ENCODE peak calls at places on chromosomes 1 and 21, in five cellular contexts. I is RWPE1, A is upper lobe of right lung, O is lower lobe of right lung, E is upper lobe of left lung. W is an unnamed sample.

GRCh38 chr1:203171341-203172183 is 4.1 kb downstream of the MYBPH start:
- DNase-seq in A (peak; percentile 53), O (no peak), I (no peak), E (no peak), W (no peak)

GRCh38 chr1:21123287-21123961 is 53.3 kb downstream of the EIF4G3 start:
- DNase-seq in I (no peak), O (no peak), A (no peak), E (no peak), W (no peak)

GRCh38 chr1:119038363-119038762 is 50.2 kb upstream of the TBX15 start:
- DNase-seq in A (no peak), E (no peak), I (no peak), O (no peak), W (no peak)

GRCh38 chr1:93908394-93909145 is 660 bp downstream of the GCLM start:
- DNase-seq in E (peak; percentile 51), O (peak; percentile 77), A (peak; percentile 81), I (peak; percentile 28), W (peak; percentile 22)

GRCh38 chr1:85936470-85936869 is 220.1 kb downstream of the COL24A1 start:
- DNase-seq in O (no peak), A (no peak), E (no peak), I (no peak), W (no peak)

GRCh38 chr1:22074803-22075202 is 22.3 kb downstream of the CDC42 start:
- DNase-seq in E (no peak), A (no peak), O (no peak), I (no peak), W (no peak)

GRCh38 chr1:94067196-94067595 is 53.8 kb downstream of the ABCA4 start:
- DNase-seq in I (no peak), O (no peak), E (no peak), A (no peak), W (no peak)

GRCh38 chr1:42822833-42823392 is 5.7 kb upstream of the SVBP start:
- DNase-seq in A (no peak), O (no peak), I (no peak), E (no peak), W (no peak)

GRCh38 chr1:22418352-22418751 is 33.3 kb upstream of the ZBTB40 start:
- DNase-seq in E (no peak), A (no peak), O (no peak), I (no peak), W (no peak)

GRCh38 chr1:1250828-1251284 is 4.3 kb upstream of the C1QTNF12 start:
- DNase-seq in I (peak; percentile 77), O (no peak), A (no peak), E (no peak), W (no peak)

GRCh38 chr1:28577052-28577678 is 14.9 kb upstream of the RAB42 start:
- DNase-seq in A (no peak), E (no peak), O (no peak), I (peak; percentile 20), W (no peak)

GRCh38 chr1:106962591-106962990 is 93.9 kb upstream of the PRMT6 start:
- DNase-seq in O (no peak), E (no peak), A (no peak), I (no peak), W (no peak)

GRCh38 chr1:15703562-15703961 is 19.4 kb downstream of the PLEKHM2 start:
- DNase-seq in E (peak; percentile 81), O (peak; percentile 61), A (peak; percentile 80), I (peak; percentile 80), W (no peak)

GRCh38 chr1:24635195-24635843 is 7.8 kb upstream of the SRRM1 start:
- DNase-seq in E (no peak), I (peak; percentile 62), O (no peak), A (no peak), W (no peak)

GRCh38 chr1:185170291-185170848 is 13.4 kb downstream of the SWT1 start:
- DNase-seq in O (no peak), E (no peak), A (no peak), I (peak; percentile 42), W (peak; percentile 49)

GRCh38 chr1:35577071-35577998 is 4.2 kb downstream of the TFAP2E start:
- DNase-seq in E (peak; percentile 72), A (peak; percentile 79), I (no peak), O (peak; percentile 76), W (peak; percentile 43)

GRCh38 chr1:4954392-4954791 is 300.0 kb downstream of the AJAP1 start:
- DNase-seq in A (no peak), I (no peak), O (no peak), E (no peak), W (no peak)

GRCh38 chr1:223771814-223772770 is 59.8 kb downstream of the CAPN2 start:
- DNase-seq in E (peak; percentile 80), A (no peak), O (peak; percentile 67), I (peak; percentile 76), W (peak; percentile 61)

GRCh38 chr1:169060906-169061683 is 45.4 kb upstream of the ATP1B1 start:
- DNase-seq in O (peak; percentile 55), A (no peak), I (no peak), E (peak; percentile 44), W (no peak)

GRCh38 chr1:183804916-183805734 is at the start of gene RGL1:
- DNase-seq in I (peak; percentile 32), E (peak; percentile 87), O (peak; percentile 84), A (peak; percentile 88), W (peak; percentile 70)

GRCh38 chr1:223803211-223803610 is 42.5 kb downstream of the TP53BP2 start:
- DNase-seq in I (no peak), A (no peak), E (no peak), O (no peak), W (no peak)

GRCh38 chr1:5477716-5478115 is 514.5 kb downstream of the NPHP4 start:
- DNase-seq in O (no peak), A (no peak), E (no peak), I (no peak), W (no peak)

GRCh38 chr21:39681845-39682244 is 63.1 kb upstream of the IGSF5 start:
- DNase-seq in O (no peak), I (no peak), A (no peak), E (no peak), W (no peak)

GRCh38 chr21:34582506-34583150 is 32.3 kb downstream of the RCAN1 start:
- DNase-seq in A (no peak), O (no peak), I (peak; percentile 35), E (no peak), W (peak; percentile 16)

GRCh38 chr1:26225033-26225831 is 8.8 kb upstream of the CEP85 start:
- DNase-seq in A (peak; percentile 88), E (peak; percentile 84), O (peak; percentile 78), I (no peak), W (peak; percentile 70)

GRCh38 chr1:185263292-185263691 is 53.8 kb downstream of the IVNS1ABP start:
- DNase-seq in E (no peak), A (no peak), I (no peak), O (no peak), W (no peak)

GRCh38 chr1:43121251-43121650 is 50.8 kb downstream of the EBNA1BP2 start:
- DNase-seq in O (no peak), I (peak; percentile 33), A (no peak), E (no peak), W (no peak)

GRCh38 chr1:48853006-48853405 is 76.3 kb upstream of the BEND5 start:
- DNase-seq in E (no peak), A (no peak), I (peak; percentile 39), O (no peak), W (no peak)

GRCh38 chr1:11898831-11899467 is 27.3 kb downstream of the KIAA2013 start:
- DNase-seq in O (no peak), I (peak; percentile 25), A (no peak), E (no peak), W (peak; percentile 59)

GRCh38 chr1:192860478-192861185 is 51.8 kb downstream of the RGS2 start:
- DNase-seq in I (no peak), E (no peak), A (no peak), O (no peak), W (no peak)
- TF ChIP-seq CTCF in I (no peak), E (no peak), A (no peak), O (no peak), W (no peak)

GRCh38 chr1:14570514-14570913 is 28.0 kb upstream of the KAZN start:
- DNase-seq in O (no peak), I (no peak), A (no peak), E (no peak), W (no peak)

GRCh38 chr1:14576155-14576554 is 22.3 kb upstream of the KAZN start:
- DNase-seq in O (no peak), A (no peak), I (no peak), E (no peak), W (no peak)

GRCh38 chr1:14568716-14569115 is 29.8 kb upstream of the KAZN start:
- DNase-seq in E (no peak), A (no peak), O (no peak), I (no peak), W (no peak)

GRCh38 chr1:14572861-14573260 is 25.6 kb upstream of the KAZN start:
- DNase-seq in I (no peak), O (no peak), E (no peak), A (no peak), W (no peak)

DNA sequence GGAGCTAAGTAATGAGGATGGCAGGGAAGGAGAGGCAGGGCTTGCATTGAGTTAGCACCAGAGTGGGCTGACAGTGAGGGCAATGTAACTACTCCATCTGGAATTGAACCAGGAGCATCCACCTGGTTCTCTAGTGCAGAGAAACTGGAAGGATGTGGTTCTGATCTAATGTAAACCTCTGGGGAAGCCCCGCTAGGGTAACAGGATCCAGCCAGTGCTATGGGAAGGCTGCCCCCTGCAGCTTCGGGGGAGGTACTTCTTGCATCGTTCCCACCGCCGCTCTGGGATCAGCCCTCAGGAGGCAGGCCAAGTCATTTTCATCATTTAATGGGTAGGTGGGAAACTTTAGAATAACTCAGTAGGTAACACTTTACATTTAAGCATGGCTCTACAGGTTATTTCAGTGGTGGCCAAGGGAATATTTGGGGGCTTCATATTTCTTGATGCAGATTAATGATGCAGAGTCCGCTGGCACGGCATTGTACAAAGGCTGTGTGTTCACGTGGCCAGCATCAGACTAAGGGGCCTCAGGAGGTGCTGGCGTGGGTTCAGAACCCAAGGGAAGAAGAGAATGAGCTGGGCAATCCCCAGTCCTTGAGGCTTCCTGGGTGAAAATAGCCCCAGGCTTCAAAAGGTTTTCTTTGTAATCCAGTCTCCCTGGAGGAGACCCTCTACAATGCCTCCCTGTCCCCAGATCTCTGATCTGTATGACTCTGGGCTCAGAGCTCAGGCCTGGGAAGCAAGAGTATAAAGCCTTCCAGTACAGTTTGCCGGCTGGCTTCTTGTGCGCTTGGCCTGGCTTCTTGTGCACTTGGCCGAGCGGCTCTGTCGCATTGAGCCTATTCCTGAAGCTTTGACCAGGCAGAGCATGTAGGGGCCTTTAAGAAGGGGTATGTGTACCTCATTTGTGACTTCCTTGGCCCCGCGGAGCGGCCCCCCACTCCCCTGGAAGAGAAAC is 26.4 kb upstream of the KAZN start:
- DNase-seq in O (no peak), E (no peak), A (no peak), I (no peak), W (peak; percentile 56)
- TF ChIP-seq CTCF in O (peak; percentile 15), E (no peak), A (peak; percentile 17), I (no peak), W (peak; percentile 53)

DNA sequence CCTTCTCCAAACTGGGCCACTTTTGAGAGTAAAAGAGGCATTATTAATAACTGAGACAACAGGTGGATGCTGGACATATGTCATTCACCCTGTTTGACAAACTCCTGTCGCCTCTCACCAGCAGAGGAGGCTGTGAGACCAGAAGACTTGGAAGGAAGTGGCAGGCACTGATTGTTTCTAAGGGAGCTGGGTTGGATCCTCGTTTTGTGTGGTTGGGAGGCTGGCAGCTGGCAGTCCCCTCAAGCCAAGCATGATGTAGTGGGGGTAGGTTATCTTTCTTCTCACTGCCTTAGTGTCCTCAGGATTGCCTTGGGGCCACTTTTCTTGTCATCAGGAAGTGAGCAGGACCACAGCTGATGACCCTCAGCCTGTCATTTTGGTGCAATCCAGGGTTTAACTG is 86.5 kb upstream of the KCNJ15 start:
- DNase-seq in E (peak; percentile 77), A (no peak), O (peak; percentile 56), I (peak; percentile 27), W (peak; percentile 56)
- TF ChIP-seq CTCF in E (no peak), A (peak; percentile 50), O (peak; percentile 58), I (peak; percentile 31), W (peak; percentile 31)

GRCh38 chr1:246508897-246509688 is 2.0 kb upstream of the SMYD3 start:
- DNase-seq in A (no peak), O (no peak), I (no peak), E (no peak), W (no peak)
- TF ChIP-seq CTCF in A (no peak), O (no peak), I (no peak), E (no peak), W (no peak)

W was measured in endothelial cell.